ENCODE peak calls at places on chromosomes 6 and 20, in six cellular contexts. One of them, this sample, is unnamed.

GRCh38 chr20:37897008-37897548 is 5.8 kb upstream of the VSTM2L start:
- DNase-seq in fibroblast of lung: no peak
- DNase-seq in mucosa of descending colon: no peak
- DNase-seq in IMR-90: no peak
- DNase-seq in GM06990: no peak
- DNase-seq in pancreas: no peak
- DNase-seq in this sample: peak; percentile 42

GRCh38 chr20:41837669-41838224 is 219.6 kb upstream of the CHD6 start:
- DNase-seq in fibroblast of lung: no peak
- DNase-seq in mucosa of descending colon: no peak
- DNase-seq in IMR-90: no peak
- DNase-seq in GM06990: no peak
- DNase-seq in pancreas: no peak
- DNase-seq in this sample: no peak

GRCh38 chr6:73388433-73388799 is 6.2 kb upstream of the DDX43 start:
- DNase-seq in fibroblast of lung: no peak
- DNase-seq in mucosa of descending colon: no peak
- DNase-seq in IMR-90: no peak
- DNase-seq in GM06990: no peak
- DNase-seq in pancreas: no peak
- DNase-seq in this sample: no peak

GRCh38 chr6:112906737-112907136 is 559.6 kb downstream of the RFPL4B start:
- DNase-seq in fibroblast of lung: peak; percentile 100
- DNase-seq in mucosa of descending colon: no peak
- DNase-seq in IMR-90: peak; percentile 89
- DNase-seq in GM06990: no peak
- DNase-seq in pancreas: no peak
- DNase-seq in this sample: peak; percentile 97

GRCh38 chr20:35603695-35604443 is 11.8 kb upstream of the SPAG4 start:
- DNase-seq in fibroblast of lung: no peak
- DNase-seq in mucosa of descending colon: no peak
- DNase-seq in IMR-90: no peak
- DNase-seq in GM06990: no peak
- DNase-seq in pancreas: no peak
- DNase-seq in this sample: no peak

GRCh38 chr6:111812080-111813038 is 60.9 kb downstream of the FYN start:
- DNase-seq in fibroblast of lung: peak; percentile 75
- DNase-seq in mucosa of descending colon: no peak
- DNase-seq in IMR-90: no peak
- DNase-seq in GM06990: no peak
- DNase-seq in pancreas: no peak
- DNase-seq in this sample: no peak

GRCh38 chr6:169852504-169853195 is 101.2 kb downstream of the ERMARD start:
- DNase-seq in fibroblast of lung: no peak
- DNase-seq in mucosa of descending colon: no peak
- DNase-seq in IMR-90: no peak
- DNase-seq in GM06990: no peak
- DNase-seq in pancreas: no peak
- DNase-seq in this sample: no peak

GRCh38 chr6:142155091-142155490 is 8.0 kb downstream of the VTA1 start:
- DNase-seq in fibroblast of lung: no peak
- DNase-seq in mucosa of descending colon: no peak
- DNase-seq in IMR-90: no peak
- DNase-seq in GM06990: no peak
- DNase-seq in pancreas: no peak
- DNase-seq in this sample: no peak

GRCh38 chr6:32112436-32112980 is 3.4 kb upstream of the TNXB start:
- DNase-seq in fibroblast of lung: no peak
- DNase-seq in mucosa of descending colon: no peak
- DNase-seq in IMR-90: no peak
- DNase-seq in GM06990: no peak
- DNase-seq in pancreas: no peak
- DNase-seq in this sample: no peak

GRCh38 chr20:59084041-59084841 is 41.7 kb upstream of the PRELID3B start:
- DNase-seq in fibroblast of lung: no peak
- DNase-seq in mucosa of descending colon: no peak
- DNase-seq in IMR-90: no peak
- DNase-seq in GM06990: no peak
- DNase-seq in pancreas: no peak
- DNase-seq in this sample: no peak

GRCh38 chr6:142861711-142862110 is 83.3 kb downstream of the HIVEP2 start:
- DNase-seq in fibroblast of lung: no peak
- DNase-seq in mucosa of descending colon: no peak
- DNase-seq in IMR-90: no peak
- DNase-seq in GM06990: no peak
- DNase-seq in pancreas: no peak
- DNase-seq in this sample: no peak

GRCh38 chr6:54135665-54136370 is 24.6 kb downstream of the MLIP start:
- DNase-seq in fibroblast of lung: peak; percentile 73
- DNase-seq in mucosa of descending colon: no peak
- DNase-seq in IMR-90: peak; percentile 39
- DNase-seq in GM06990: no peak
- DNase-seq in pancreas: no peak
- DNase-seq in this sample: peak; percentile 75

GRCh38 chr6:109443425-109443950 is 3.0 kb downstream of the SMPD2 start:
- DNase-seq in fibroblast of lung: no peak
- DNase-seq in mucosa of descending colon: no peak
- DNase-seq in IMR-90: no peak
- DNase-seq in GM06990: no peak
- DNase-seq in pancreas: no peak
- DNase-seq in this sample: no peak

GRCh38 chr6:109441069-109441816 is 719 bp downstream of the SMPD2 start:
- DNase-seq in fibroblast of lung: peak; percentile 55
- DNase-seq in mucosa of descending colon: peak; percentile 74
- DNase-seq in IMR-90: peak; percentile 47
- DNase-seq in GM06990: no peak
- DNase-seq in pancreas: peak; percentile 83
- DNase-seq in this sample: peak; percentile 53

GRCh38 chr6:109445382-109445781 is 4.9 kb downstream of the SMPD2 start:
- DNase-seq in fibroblast of lung: no peak
- DNase-seq in mucosa of descending colon: no peak
- DNase-seq in IMR-90: no peak
- DNase-seq in GM06990: no peak
- DNase-seq in pancreas: no peak
- DNase-seq in this sample: no peak

GRCh38 chr6:109442393-109442924 is 1.9 kb downstream of the SMPD2 start:
- DNase-seq in fibroblast of lung: no peak
- DNase-seq in mucosa of descending colon: no peak
- DNase-seq in IMR-90: no peak
- DNase-seq in GM06990: no peak
- DNase-seq in pancreas: no peak
- DNase-seq in this sample: no peak

GRCh38 chr6:109440325-109441068 is at the start of the genes PPIL6 and SMPD2:
- DNase-seq in fibroblast of lung: peak; percentile 86
- DNase-seq in mucosa of descending colon: peak; percentile 92
- DNase-seq in IMR-90: peak; percentile 87
- DNase-seq in GM06990: peak; percentile 92
- DNase-seq in pancreas: peak; percentile 94
- DNase-seq in this sample: peak; percentile 94
- TF ChIP-seq CTCF in fibroblast of lung: peak; percentile 27
- TF ChIP-seq CTCF in mucosa of descending colon: no peak
- TF ChIP-seq CTCF in IMR-90: peak; percentile 46
- TF ChIP-seq CTCF in GM06990: peak; percentile 12
- TF ChIP-seq CTCF in pancreas: no peak
- TF ChIP-seq CTCF in this sample: peak; percentile 22

GRCh38 chr6:38587766-38588362 is 51.9 kb downstream of the BTBD9 start:
- DNase-seq in fibroblast of lung: no peak
- DNase-seq in mucosa of descending colon: no peak
- DNase-seq in IMR-90: peak; percentile 9
- DNase-seq in GM06990: no peak
- DNase-seq in pancreas: no peak
- DNase-seq in this sample: no peak
- H3K4me3 ChIP-seq in fibroblast of lung: no peak overlapping the region
- H3K4me3 ChIP-seq in mucosa of descending colon: no peak overlapping the region
- H3K4me3 ChIP-seq in IMR-90: no peak overlapping the region
- H3K4me3 ChIP-seq in GM06990: no peak overlapping the region
- H3K4me3 ChIP-seq in pancreas: no peak overlapping the region
- H3K4me3 ChIP-seq in this sample: no peak overlapping the region

DNA sequence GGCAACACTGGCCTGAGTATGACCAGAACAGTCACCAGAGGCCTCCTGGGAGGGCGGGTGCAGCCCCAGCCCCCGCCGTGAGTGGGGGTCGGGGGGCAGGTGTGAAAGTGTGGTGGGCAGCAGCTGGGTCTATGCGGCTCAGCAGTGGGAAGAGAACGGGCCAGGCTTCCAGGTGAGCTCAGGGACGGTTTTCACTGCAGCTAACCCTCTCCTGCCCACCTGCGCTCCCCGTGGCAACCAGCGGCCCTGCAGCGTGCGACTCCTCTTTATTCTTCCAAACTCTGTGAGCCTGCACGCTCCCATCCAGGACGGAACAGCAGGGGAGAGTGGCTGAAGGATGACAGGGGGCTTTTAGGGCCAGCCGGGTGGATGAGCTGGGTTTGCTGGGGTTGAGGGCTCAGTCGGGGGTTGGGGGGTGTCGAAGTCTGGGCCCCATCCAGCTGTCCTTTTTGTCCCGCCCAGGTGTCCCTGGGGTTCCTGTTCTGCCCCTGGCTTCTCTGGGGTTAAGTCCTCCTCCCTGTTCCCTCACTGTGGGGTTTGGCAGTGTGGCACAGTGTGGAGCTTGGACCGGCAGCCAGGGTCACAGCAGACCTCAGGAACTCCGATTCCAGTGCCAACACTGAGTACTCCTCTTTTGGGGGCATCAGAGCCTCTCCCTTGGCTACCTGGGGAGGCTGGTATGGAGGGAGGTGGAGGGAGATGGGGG is 859 bp upstream of the BIRC7 start:
- DNase-seq in fibroblast of lung: no peak
- DNase-seq in mucosa of descending colon: no peak
- DNase-seq in IMR-90: no peak
- DNase-seq in GM06990: no peak
- DNase-seq in pancreas: peak; percentile 83
- DNase-seq in this sample: no peak
- TF ChIP-seq CTCF in fibroblast of lung: peak; percentile 7
- TF ChIP-seq CTCF in mucosa of descending colon: no peak
- TF ChIP-seq CTCF in IMR-90: peak; percentile 10
- TF ChIP-seq CTCF in GM06990: peak; percentile 62
- TF ChIP-seq CTCF in pancreas: peak; percentile 38
- TF ChIP-seq CTCF in this sample: peak; percentile 51

GRCh38 chr6:46014511-46015118 is 1.0 kb downstream of the CLIC5 start:
- DNase-seq in fibroblast of lung: no peak
- DNase-seq in mucosa of descending colon: peak; percentile 69
- DNase-seq in IMR-90: no peak
- DNase-seq in GM06990: no peak
- DNase-seq in pancreas: no peak
- DNase-seq in this sample: peak; percentile 5
- H3K4me3 ChIP-seq in fibroblast of lung: no peak overlapping the region
- H3K4me3 ChIP-seq in mucosa of descending colon: peak overlapping the region; percentile 44
- H3K4me3 ChIP-seq in IMR-90: no peak overlapping the region
- H3K4me3 ChIP-seq in GM06990: peak overlapping the region; percentile 46
- H3K4me3 ChIP-seq in pancreas: peak overlapping the region; percentile 17
- H3K4me3 ChIP-seq in this sample: peak overlapping the region; percentile 12

GRCh38 chr6:18595774-18596528 is 208.8 kb downstream of the RNF144B start:
- DNase-seq in fibroblast of lung: peak; percentile 53
- DNase-seq in mucosa of descending colon: no peak
- DNase-seq in IMR-90: peak; percentile 63
- DNase-seq in GM06990: no peak
- DNase-seq in pancreas: no peak
- DNase-seq in this sample: peak; percentile 66
- TF ChIP-seq CTCF in fibroblast of lung: peak; percentile 94
- TF ChIP-seq CTCF in mucosa of descending colon: peak; percentile 88
- TF ChIP-seq CTCF in IMR-90: peak; percentile 89
- TF ChIP-seq CTCF in GM06990: peak; percentile 94
- TF ChIP-seq CTCF in pancreas: peak; percentile 88
- TF ChIP-seq CTCF in this sample: peak; percentile 94

GRCh38 chr6:167093922-167094432 is 28.9 kb upstream of the CCR6 start:
- DNase-seq in fibroblast of lung: no peak
- DNase-seq in mucosa of descending colon: peak; percentile 53
- DNase-seq in IMR-90: no peak
- DNase-seq in GM06990: peak; percentile 88
- DNase-seq in pancreas: peak; percentile 55
- DNase-seq in this sample: no peak
- H3K4me3 ChIP-seq in fibroblast of lung: no peak overlapping the region
- H3K4me3 ChIP-seq in mucosa of descending colon: no peak overlapping the region
- H3K4me3 ChIP-seq in IMR-90: no peak overlapping the region
- H3K4me3 ChIP-seq in GM06990: peak overlapping the region; percentile 73
- H3K4me3 ChIP-seq in pancreas: no peak overlapping the region
- H3K4me3 ChIP-seq in this sample: no peak overlapping the region